ENCODE peak calls at places on chromosomes 16 and 17, in four cellular contexts. A is tibial artery, S is upper lobe of right lung, X is stomach. M is an unnamed sample.

GRCh38 chr17:71163121-71163812 is 957.6 kb upstream of the SOX9 start:
- DNase-seq in A (no peak), S (no peak), X (peak; percentile 77), M (no peak)

GRCh38 chr16:5928476-5929055 is 831.0 kb upstream of the EEF2KMT start:
- DNase-seq in A (no peak), S (no peak), X (no peak), M (no peak)

GRCh38 chr16:80174416-80174815 is 366.4 kb upstream of the DYNLRB2 start:
- DNase-seq in A (no peak), S (no peak), X (no peak), M (no peak)

GRCh38 chr16:25163683-25164082 is 52.1 kb downstream of the LCMT1 start:
- DNase-seq in A (no peak), S (no peak), X (no peak), M (no peak)

GRCh38 chr17:72632026-72632684 is 460.3 kb downstream of the SLC39A11 start:
- DNase-seq in A (no peak), S (no peak), X (peak; percentile 35), M (no peak)

GRCh38 chr17:33288954-33289353 is 4.1 kb downstream of the ASIC2 start:
- DNase-seq in A (no peak), S (no peak), X (no peak), M (no peak)

GRCh38 chr17:27631897-27632725 is 1.1 kb downstream of the LGALS9 start:
- DNase-seq in A (no peak), S (no peak), X (no peak), M (no peak)

GRCh38 chr17:44673893-44674292 is 15.7 kb downstream of the CCDC43 start:
- DNase-seq in A (no peak), S (no peak), X (no peak), M (no peak)

GRCh38 chr17:4777969-4778760 is 6.5 kb downstream of the TM4SF5 start:
- DNase-seq in A (no peak), S (no peak), X (no peak), M (no peak)

GRCh38 chr16:81778861-81779539 is at the start of gene PLCG2:
- DNase-seq in A (peak; percentile 69), S (peak; percentile 92), X (peak; percentile 82), M (no peak)

GRCh38 chr17:55898195-55898594 is 147.3 kb downstream of the PCTP start:
- DNase-seq in A (no peak), S (no peak), X (no peak), M (no peak)

GRCh38 chr17:13415877-13416416 is 185.8 kb downstream of the HS3ST3A1 start:
- DNase-seq in A (no peak), S (peak; percentile 70), X (no peak), M (no peak)

GRCh38 chr16:59783191-59783590 is 1049.1 kb upstream of the GOT2 start:
- DNase-seq in A (no peak), S (no peak), X (no peak), M (no peak)

GRCh38 chr16:17416461-17417221 is 54.1 kb downstream of the XYLT1 start:
- DNase-seq in A (no peak), S (peak; percentile 71), X (no peak), M (no peak)

GRCh38 chr17:74757931-74758845 is 9.8 kb downstream of the NHERF1 start:
- DNase-seq in A (no peak), S (no peak), X (peak; percentile 59), M (no peak)

GRCh38 chr16:30546115-30546514 is 11.5 kb upstream of the ZNF747 start:
- DNase-seq in A (no peak), S (no peak), X (no peak), M (no peak)

GRCh38 chr16:73056911-73057310 is 9.0 kb upstream of the ZFHX3 start:
- DNase-seq in A (no peak), S (no peak), X (no peak), M (no peak)

GRCh38 chr16:20620770-20621169 is 44.6 kb upstream of the ACSM2B start:
- DNase-seq in A (no peak), S (no peak), X (no peak), M (no peak)

GRCh38 chr17:694239-694638 is 20.4 kb downstream of the VPS53 start:
- DNase-seq in A (no peak), S (no peak), X (no peak), M (no peak)

GRCh38 chr17:49680314-49680713 is 2.4 kb upstream of the SPOP start:
- DNase-seq in A (no peak), S (no peak), X (no peak), M (no peak)

GRCh38 chr16:10616744-10617640 is 36.6 kb upstream of the EMP2 start:
- DNase-seq in A (no peak), S (peak; percentile 89), X (peak; percentile 73), M (peak; percentile 46)

GRCh38 chr17:39167492-39167891 is 1.5 kb upstream of the ARL5C start:
- DNase-seq in A (no peak), S (no peak), X (no peak), M (no peak)

GRCh38 chr16:15440852-15441251 is 6.5 kb downstream of the BMERB1 start:
- DNase-seq in A (no peak), S (no peak), X (no peak), M (no peak)

GRCh38 chr17:46009681-46010596 is 10.9 kb downstream of the STH start:
- DNase-seq in A (peak; percentile 71), S (no peak), X (no peak), M (no peak)

GRCh38 chr16:84087461-84088151 is 29.1 kb downstream of the MBTPS1 start:
- DNase-seq in A (no peak), S (no peak), X (no peak), M (no peak)

GRCh38 chr17:410674-411401 is 58.2 kb upstream of the RPH3AL start:
- DNase-seq in A (no peak), S (no peak), X (no peak), M (no peak)

GRCh38 chr17:79978545-79978852 is 57.2 kb downstream of the TBC1D16 start:
- DNase-seq in A (no peak), S (no peak), X (no peak), M (no peak)

GRCh38 chr17:78133971-78134898 is 3.7 kb downstream of the TMC8 start:
- DNase-seq in A (no peak), S (peak; percentile 80), X (peak; percentile 76), M (no peak)

GRCh38 chr16:5003211-5003610 is 30.5 kb downstream of the NAGPA start:
- DNase-seq in A (no peak), S (no peak), X (no peak), M (no peak)

GRCh38 chr17:6989779-6990178 is 6.1 kb upstream of the ALOX12 start:
- DNase-seq in A (no peak), S (no peak), X (no peak), M (no peak)

GRCh38 chr17:73174126-73174525 is 9.3 kb downstream of the SSTR2 start:
- DNase-seq in A (peak; percentile 33), S (no peak), X (no peak), M (no peak)

GRCh38 chr16:55515110-55515509 is 6.2 kb downstream of the LPCAT2 start:
- DNase-seq in A (no peak), S (no peak), X (no peak), M (no peak)

GRCh38 chr16:85750827-85751641 is at the start of gene C16orf74:
- DNase-seq in A (no peak), S (peak; percentile 76), X (peak; percentile 68), M (no peak)

GRCh38 chr16:85753559-85753958 is 2.7 kb upstream of the C16orf74 start:
- DNase-seq in A (no peak), S (no peak), X (peak; percentile 85), M (no peak)

GRCh38 chr16:85750021-85750826 is 672 bp downstream of the C16orf74 start:
- DNase-seq in A (no peak), S (peak; percentile 70), X (peak; percentile 36), M (no peak)

GRCh38 chr16:85752511-85753420 is 1.9 kb upstream of the C16orf74 start:
- DNase-seq in A (no peak), S (no peak), X (peak; percentile 81), M (no peak)

DNA sequence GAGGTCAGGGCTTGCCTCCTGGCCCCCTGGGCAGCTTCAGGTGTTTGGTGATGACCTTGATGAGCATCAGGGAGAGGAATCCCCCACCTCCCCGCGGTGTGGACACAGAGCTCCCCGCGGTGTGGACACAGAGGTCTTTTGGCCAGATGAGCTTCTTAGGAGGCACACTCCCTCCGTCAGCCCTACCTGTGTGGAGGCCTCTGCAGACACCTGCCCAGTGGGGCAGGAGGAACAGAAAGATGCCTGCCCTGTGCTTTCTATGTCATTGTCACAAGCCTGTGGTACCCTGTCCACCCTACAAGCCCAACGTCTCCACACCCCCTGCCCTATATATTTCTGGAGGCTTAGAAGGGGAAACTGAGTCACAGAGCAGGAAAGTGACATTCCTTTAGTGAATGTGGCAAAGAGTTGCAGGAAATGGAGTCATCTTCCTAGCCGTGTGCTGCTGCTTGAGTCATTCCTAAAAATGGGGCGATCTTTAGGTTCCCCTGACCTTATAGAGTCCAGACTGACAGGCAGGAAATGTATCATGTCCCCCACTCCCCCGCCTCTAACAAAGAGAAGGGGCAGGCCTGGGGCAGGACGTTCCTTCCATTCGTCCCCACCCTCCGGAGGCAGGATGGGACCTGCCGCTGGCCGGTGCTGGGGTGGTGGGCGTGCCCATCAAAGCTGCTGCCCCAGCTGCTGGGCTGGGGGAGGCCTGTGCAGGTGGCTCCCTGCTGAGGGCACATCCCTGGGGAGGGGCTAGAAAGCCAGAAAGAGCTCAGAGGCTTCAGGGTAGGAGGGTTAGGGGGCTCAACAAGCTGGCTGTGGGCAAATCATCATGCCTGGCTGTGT is 987 bp upstream of the C16orf74 start:
- DNase-seq in A (no peak), S (no peak), X (no peak), M (no peak)
- H3K4me3 ChIP-seq in A (no peak overlapping the region), S (peak overlapping the region; percentile 40), X (no peak overlapping the region), M (no peak overlapping the region)

DNA sequence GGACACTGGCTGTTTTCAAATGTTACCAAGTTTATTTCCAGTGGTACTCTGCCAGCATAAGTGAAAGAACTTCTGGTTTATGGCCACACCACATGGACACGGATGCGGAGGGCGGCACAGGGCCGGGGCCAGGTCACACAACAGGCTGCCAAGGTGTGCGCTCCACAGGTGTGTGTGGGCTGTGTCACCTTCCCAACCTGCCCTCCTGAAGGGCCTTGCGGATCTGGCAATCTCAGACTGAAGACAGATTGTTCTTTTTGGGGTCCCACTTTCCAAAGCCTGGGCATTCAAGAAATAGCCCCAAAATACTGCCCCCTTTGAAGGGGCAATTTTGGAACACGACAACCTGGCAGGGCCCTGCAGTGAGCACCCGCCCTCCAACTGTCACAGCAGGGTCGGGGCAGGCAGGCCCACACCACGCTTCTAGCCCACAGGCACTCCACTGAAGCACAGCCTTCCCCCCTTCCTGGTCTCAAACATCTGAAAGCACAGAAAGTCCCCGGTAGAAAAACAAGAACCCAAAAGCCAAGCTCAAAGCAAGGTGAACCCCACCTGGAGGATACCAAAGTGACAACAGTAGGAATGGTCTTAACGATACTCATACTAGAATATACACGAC is 3.5 kb downstream of the CSNK1D start:
- DNase-seq in A (no peak), S (peak; percentile 55), X (peak; percentile 60), M (no peak)
- H3K4me1 ChIP-seq in A (peaks cover 81% of the 10 kb centered on the region), S (peaks cover 75% of the 10 kb centered on the region), X (peaks cover 84% of the 10 kb centered on the region), M (peaks cover 57% of the 10 kb centered on the region)

DNA sequence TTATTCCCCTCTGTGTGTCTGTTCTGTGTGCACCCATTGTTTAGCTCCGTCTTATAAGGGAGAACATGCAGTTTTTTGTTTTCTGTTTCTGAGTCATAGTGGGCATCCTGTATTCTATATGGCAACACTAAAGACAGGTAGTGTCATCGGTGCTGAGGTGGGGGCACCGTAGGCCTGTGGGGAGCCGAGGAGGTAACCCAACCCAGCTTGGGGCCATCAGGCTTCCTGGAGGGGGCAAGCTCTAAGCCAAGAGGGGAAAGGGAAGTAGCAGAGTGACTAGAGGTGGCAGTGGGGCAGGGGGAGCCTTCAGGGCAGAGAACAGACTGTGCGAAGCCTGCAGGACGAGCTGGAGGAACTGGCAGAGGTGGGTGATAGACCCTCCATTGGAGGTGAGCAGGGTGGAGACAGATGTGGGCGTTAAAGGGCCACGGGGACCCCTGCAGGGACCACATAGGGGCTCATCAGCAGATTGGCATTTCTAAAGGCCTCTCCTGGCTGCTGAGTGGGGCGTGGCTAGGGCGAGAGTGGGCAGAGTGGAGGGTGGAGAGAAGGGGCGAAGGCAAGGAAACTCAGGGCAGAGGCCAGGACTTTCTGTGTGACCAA is 36.5 kb downstream of the CPNE2 start:
- DNase-seq in A (no peak), S (no peak), X (no peak), M (no peak)
- H3K4me3 ChIP-seq in A (no peak overlapping the region), S (no peak overlapping the region), X (no peak overlapping the region), M (no peak overlapping the region)

GRCh38 chr16:88977028-88977844 is at the start of gene CBFA2T3:
- DNase-seq in A (peak; percentile 80), S (peak; percentile 86), X (peak; percentile 56), M (peak; percentile 27)
- H3K4me1 ChIP-seq in A (no peaks in the 10 kb centered on the region), S (peaks cover 23% of the 10 kb centered on the region), X (peaks cover 28% of the 10 kb centered on the region), M (peaks cover 6% of the 10 kb centered on the region)